ENCODE peak calls at places on chromosomes 6 and 20, in four cellular contexts. I, H, C and L are unnamed samples.

GRCh38 chr20:2237059-2237458 is 58.7 kb upstream of the TGM3 start:
- DNase-seq in C (no peak), H (no peak), I (no peak), L (no peak)

GRCh38 chr6:38687549-38687948 is 15.4 kb downstream of the GLO1 start:
- DNase-seq in H (no peak), C (no peak), I (no peak), L (no peak)

GRCh38 chr6:22149501-22150490 is 147.0 kb downstream of the PRL start:
- DNase-seq in C (no peak), I (no peak), H (no peak), L (no peak)

GRCh38 chr6:57173056-57173885 is 1.1 kb downstream of the BAG2 start:
- DNase-seq in H (peak), I (peak), C (no peak), L (peak)

GRCh38 chr6:128964233-128964755 is 81.4 kb downstream of the LAMA2 start:
- DNase-seq in H (no peak), I (no peak), C (no peak), L (no peak)

GRCh38 chr6:5328800-5329199 is 67.5 kb downstream of the FARS2 start:
- DNase-seq in I (peak), C (no peak), H (no peak), L (no peak)

GRCh38 chr20:63602321-63602720 is 24.6 kb downstream of the GMEB2 start:
- DNase-seq in H (no peak), I (no peak), C (no peak), L (no peak)

GRCh38 chr6:2993755-2994317 is 5.9 kb upstream of the NQO2 start:
- DNase-seq in H (no peak), C (no peak), I (peak), L (no peak)

GRCh38 chr6:2608508-2608907 is 142.2 kb downstream of the MYLK4 start:
- DNase-seq in C (no peak), H (no peak), I (no peak), L (no peak)

GRCh38 chr6:90168693-90169131 is 127.9 kb downstream of the BACH2 start:
- DNase-seq in C (no peak), H (no peak), I (no peak), L (no peak)

GRCh38 chr20:53581444-53582311 is 12.0 kb downstream of the ZNF217 start:
- DNase-seq in C (no peak), I (no peak), H (no peak), L (no peak)

GRCh38 chr20:1804554-1804956 is 90.7 kb upstream of the SIRPA start:
- DNase-seq in I (no peak), H (no peak), C (no peak), L (no peak)

GRCh38 chr20:8796088-8796665 is 272.7 kb upstream of the PLCB4 start:
- DNase-seq in H (no peak), I (no peak), C (no peak), L (no peak)

GRCh38 chr6:149317656-149318571 is at the start of gene TAB2:
- DNase-seq in C (peak), H (peak), I (peak), L (peak)

GRCh38 chr6:149316108-149316727 is 1.3 kb upstream of the TAB2 start:
- DNase-seq in I (no peak), H (no peak), C (no peak), L (no peak)

GRCh38 chr6:149319413-149319812 is 1.9 kb downstream of the TAB2 start:
- DNase-seq in H (no peak), I (no peak), C (no peak), L (no peak)

GRCh38 chr6:149318581-149319286 is 1.2 kb downstream of the TAB2 start:
- DNase-seq in C (no peak), I (peak), H (no peak), L (no peak)

DNA sequence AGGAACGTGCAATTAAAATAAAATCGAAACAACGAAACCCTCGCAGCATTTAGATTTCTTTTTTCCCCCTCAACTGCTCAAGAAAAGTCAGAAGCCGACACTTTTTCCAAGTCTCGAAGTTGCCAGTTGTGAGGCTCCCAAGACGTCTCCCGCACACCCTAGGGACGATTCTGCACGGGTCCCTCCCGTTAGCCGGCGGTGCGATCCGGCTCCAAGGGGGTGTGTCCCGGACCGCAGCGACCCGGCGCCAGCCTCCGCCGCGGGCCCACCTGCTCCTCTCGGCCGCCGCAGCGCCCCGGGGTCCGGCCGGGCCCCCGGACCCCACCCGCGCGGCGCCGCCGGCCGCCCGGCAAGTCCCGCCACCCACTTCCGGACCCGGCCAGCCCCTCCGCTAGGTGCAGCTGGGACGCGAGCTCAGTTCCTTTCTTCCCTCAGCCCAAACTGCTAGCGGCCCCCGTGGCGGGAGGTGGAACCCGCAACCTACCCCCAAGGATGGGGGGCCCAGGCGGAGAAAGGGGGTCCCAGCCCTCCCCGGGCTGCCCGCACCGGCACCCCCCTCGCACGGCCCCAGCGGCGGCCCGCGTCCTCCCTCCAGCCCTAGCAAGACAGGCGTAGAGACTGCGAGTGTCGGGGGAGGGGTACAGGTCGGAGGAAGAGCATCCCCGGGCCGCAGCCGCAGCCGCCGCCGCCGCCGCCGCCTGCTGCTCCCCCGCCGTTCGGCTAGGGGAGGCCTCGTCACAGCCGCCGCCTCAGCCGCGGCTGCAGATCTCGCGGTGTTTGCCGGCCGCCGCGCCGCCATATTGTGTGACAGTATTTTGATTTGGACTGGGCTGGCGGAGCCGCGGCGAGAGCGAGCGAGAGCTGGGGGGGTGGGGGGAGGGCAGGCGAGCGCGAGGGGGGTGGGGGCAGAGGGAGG is 514 bp upstream of the TAB2 start:
- DNase-seq in C (peak), I (peak), H (peak), L (peak)
- TF ChIP-seq POLR2A in C (peak), I (peak), H (no peak), L (peak)

GRCh38 chr6:14681699-14682487 is 564.0 kb upstream of the JARID2 start:
- DNase-seq in I (no peak), H (no peak), C (no peak), L (no peak)
- TF ChIP-seq TAF1 in I (no peak), H (no peak), C (no peak), L (no peak)

DNA sequence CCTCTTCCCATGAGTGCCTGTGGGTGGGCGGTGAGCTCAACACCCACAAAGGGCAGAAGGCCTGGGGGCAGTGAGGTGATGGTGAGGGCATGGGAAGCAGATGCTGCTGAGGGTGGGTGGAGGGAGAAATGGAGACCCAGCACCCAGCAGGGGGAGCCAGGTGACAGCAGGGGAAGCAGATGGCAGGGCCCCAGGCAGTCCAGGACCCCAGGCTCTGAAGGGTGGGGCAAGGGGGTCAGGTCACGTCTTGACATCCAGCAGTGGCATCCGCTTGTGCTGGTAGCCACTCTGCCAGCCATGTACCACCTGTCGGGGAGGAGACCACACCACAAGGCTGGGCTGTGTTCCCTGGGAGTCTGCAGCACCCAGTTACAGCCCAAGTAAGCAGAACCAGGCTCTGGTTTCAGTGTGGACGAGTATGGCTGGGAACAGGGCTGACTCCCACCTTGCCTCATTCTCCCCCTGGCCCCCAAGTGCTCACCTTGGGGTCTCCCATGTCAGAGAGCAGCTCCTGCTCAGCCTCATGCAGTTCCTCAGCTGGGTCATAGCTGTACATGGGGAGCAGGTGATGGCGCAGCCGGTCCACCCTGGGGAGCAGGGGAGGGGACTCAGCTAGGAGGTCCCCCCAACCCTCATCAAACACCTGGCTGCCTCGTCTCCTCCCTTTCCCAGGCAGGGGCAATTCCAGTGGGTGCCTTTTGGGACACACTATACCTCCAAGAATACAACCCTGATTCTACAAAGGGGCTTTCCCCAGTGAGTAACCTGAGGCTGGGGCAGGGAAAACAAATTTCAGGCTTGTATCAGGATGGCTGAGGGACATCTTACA is 2.0 kb downstream of the SMIM29 start:
- DNase-seq in C (peak), I (peak), H (no peak), L (peak)
- TF ChIP-seq POLR2AphosphoS5 in C (peak), I (peak), H (peak), L (peak)

DNA sequence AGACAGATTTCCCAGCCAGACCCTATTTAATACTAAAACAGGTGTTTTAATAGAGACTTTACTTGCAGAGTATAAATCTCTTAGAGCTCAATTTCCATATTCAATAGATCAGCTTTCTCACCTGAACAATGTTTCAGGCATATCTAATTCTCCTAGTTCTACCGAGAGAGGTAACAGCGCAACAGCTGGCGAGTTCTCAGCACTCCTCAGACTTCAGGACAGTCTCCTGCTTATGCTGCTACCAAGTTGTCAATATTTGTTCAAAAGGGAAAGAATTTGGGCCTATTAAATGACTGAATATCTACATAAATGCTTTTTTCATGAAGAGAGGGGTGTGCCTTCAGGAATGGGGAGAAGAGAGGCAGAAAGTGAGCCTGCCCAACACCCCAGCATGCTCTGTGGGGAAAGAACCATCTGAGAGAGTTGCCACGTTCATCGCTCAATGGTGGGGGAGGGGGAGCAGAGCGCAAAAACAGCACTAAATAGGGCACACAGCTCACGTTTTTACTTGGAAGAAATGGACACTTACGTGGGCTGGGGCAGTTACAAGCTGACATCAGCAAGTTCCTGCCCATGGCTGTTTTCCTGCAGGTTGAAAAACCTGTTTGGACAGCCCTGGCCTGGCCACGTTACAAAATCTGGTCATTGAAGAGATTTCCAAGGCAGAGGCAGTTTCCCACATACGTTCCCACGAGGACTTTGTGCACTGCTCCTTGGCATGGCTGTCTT is 38.0 kb downstream of the EZR start:
- DNase-seq in H (no peak), C (no peak), I (no peak), L (no peak)
- TF ChIP-seq POLR2A in H (no peak), C (no peak), I (no peak), L (no peak)

DNA sequence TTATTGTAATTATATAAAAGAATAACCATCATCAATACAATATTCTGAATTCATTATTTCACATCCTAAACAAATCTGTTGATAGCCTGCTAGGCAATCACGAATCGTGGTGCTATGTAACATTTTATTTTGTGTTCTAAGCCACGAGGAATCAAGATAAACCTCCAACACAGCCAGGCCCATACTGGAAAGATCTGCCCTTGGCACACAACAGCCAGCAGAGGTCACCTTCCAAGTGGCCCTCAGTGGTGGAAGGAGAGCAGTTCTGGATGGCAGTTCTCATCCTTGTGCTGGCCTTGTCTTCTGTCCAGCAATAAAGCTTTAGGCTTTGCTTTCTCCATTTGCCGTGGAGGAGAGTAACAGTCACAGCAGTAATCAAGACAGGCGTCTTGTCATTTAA is 13.2 kb downstream of the ZNF831 start:
- DNase-seq in H (no peak), I (no peak), C (no peak), L (no peak)
- TF ChIP-seq TAF1 in H (no peak), I (no peak), C (no peak), L (no peak)

DNA sequence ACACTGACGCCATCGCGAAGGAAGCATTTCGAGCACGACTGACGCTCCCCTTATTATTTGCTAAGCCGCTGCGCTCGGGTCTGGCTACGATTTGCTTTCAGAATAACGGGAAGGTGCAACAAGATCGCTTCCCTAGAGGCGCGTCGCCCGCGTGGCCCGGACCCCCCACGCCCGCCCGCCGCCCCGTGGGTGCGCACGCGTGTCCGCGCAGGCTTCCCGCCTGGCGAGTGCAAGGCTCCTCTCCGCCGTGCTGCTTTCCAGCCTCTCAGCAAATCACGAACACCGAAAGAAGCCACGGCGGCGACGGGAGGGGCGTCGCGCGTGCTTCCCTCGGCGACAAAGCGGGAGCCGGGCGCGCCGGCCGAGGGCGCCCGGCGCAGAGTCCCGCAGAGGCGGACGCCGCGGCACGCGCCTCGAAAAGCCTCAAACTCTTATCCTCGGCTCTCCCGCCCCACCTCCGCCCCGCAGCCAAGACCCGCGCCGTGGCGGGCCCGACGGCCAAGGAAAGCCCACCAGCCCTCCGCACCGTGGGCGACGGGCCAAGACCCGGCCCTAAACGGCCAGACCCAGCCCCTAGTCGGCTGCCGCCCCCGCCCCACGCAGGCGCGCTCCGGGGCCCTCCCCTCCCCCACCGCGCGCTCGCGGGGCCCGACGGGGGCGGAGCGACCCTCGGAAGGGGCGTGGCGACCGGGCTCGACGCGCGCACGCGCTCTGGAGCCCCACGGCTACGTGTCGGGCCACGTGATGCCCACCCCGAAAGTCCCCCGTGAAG is 987 bp upstream of the QKI start:
- DNase-seq in H (peak), C (peak), I (peak), L (peak)
- TF ChIP-seq POLR2AphosphoS5 in H (peak), C (peak), I (peak), L (peak)